ENCODE peak calls at places on chromosomes 16 and 17, in ten cellular contexts. D is tibial artery, N is A673, C is mucosa of descending colon, E is adrenal gland, S is heart left ventricle, J is thyroid gland, O is endothelial cell of umbilical vein, Y is GM23338, B is heart right ventricle. P is an unnamed sample.

GRCh38 chr17:79832211-79833109 is 6.8 kb downstream of the CBX4 start:
- DNase-seq in D (no peak), N (peak; percentile 75), C (peak; percentile 65), E (no peak), S (peak; percentile 54), J (peak; percentile 52), O (no peak), Y (peak; percentile 79), B (peak; percentile 24), P (no peak)

GRCh38 chr17:69335018-69335417 is 8.1 kb upstream of the ABCA5 start:
- DNase-seq in D (no peak), N (peak; percentile 51), C (no peak), E (no peak), S (no peak), J (no peak), O (peak; percentile 46), Y (peak; percentile 75), B (no peak), P (no peak)

GRCh38 chr16:88469615-88470395 is 16.7 kb downstream of the ZFPM1 start:
- DNase-seq in D (no peak), N (no peak), C (no peak), E (no peak), S (no peak), J (no peak), O (no peak), Y (no peak), B (no peak), P (no peak)

GRCh38 chr17:68013385-68013784 is 17.1 kb upstream of the C17orf58 start:
- DNase-seq in D (no peak), N (no peak), C (no peak), E (no peak), S (no peak), J (no peak), O (no peak), Y (no peak), B (no peak), P (no peak)

GRCh38 chr17:55463600-55463999 is 42.0 kb upstream of the MMD start:
- DNase-seq in D (no peak), N (no peak), C (no peak), E (no peak), S (no peak), J (no peak), O (no peak), Y (no peak), B (no peak), P (no peak)

GRCh38 chr17:1077536-1078061 is 80.7 kb downstream of the TIMM22 start:
- DNase-seq in D (no peak), N (no peak), C (peak; percentile 40), E (no peak), S (no peak), J (no peak), O (no peak), Y (no peak), B (no peak), P (peak; percentile 48)

GRCh38 chr16:77374384-77374783 is 60.5 kb downstream of the ADAMTS18 start:
- DNase-seq in D (no peak), N (no peak), C (no peak), E (no peak), S (no peak), J (no peak), O (no peak), Y (peak; percentile 74), B (no peak), P (no peak)

GRCh38 chr17:55620023-55620422 is 102.6 kb downstream of the TMEM100 start:
- DNase-seq in D (no peak), N (no peak), C (no peak), E (no peak), S (no peak), J (no peak), O (peak; percentile 32), Y (no peak), B (no peak), P (no peak)

GRCh38 chr16:16120044-16120381 is 103.3 kb downstream of the ABCC6 start:
- DNase-seq in D (no peak), N (no peak), C (peak; percentile 61), E (no peak), S (no peak), J (no peak), O (no peak), Y (no peak), B (no peak), P (no peak)

GRCh38 chr16:46789499-46790414 is 41.2 kb downstream of the C16orf87 start:
- DNase-seq in D (peak; percentile 89), N (peak; percentile 70), C (peak; percentile 92), E (peak; percentile 85), S (peak; percentile 85), J (peak; percentile 43), O (peak; percentile 80), Y (peak; percentile 83), B (peak; percentile 73), P (peak; percentile 77)

GRCh38 chr16:62821771-62822170 is 785.5 kb upstream of the CDH8 start:
- DNase-seq in D (no peak), N (no peak), C (no peak), E (no peak), S (no peak), J (no peak), O (no peak), Y (no peak), B (no peak), P (no peak)

GRCh38 chr17:63701477-63702222 is 1.7 kb upstream of the LIMD2 start:
- DNase-seq in D (peak; percentile 55), N (no peak), C (peak; percentile 86), E (no peak), S (peak; percentile 46), J (no peak), O (no peak), Y (no peak), B (no peak), P (no peak)

GRCh38 chr16:70746708-70747424 is 54.1 kb downstream of the VAC14 start:
- DNase-seq in D (peak; percentile 91), N (peak; percentile 32), C (peak; percentile 90), E (peak; percentile 86), S (peak; percentile 63), J (peak; percentile 83), O (peak; percentile 73), Y (no peak), B (peak; percentile 79), P (peak; percentile 85)

GRCh38 chr17:81027591-81028505 is 7.1 kb upstream of the BAIAP2 start:
- DNase-seq in D (no peak), N (no peak), C (peak; percentile 40), E (no peak), S (no peak), J (no peak), O (no peak), Y (no peak), B (no peak), P (no peak)

GRCh38 chr16:11356573-11357331 is 11.5 kb downstream of the RMI2 start:
- DNase-seq in D (peak; percentile 74), N (peak; percentile 82), C (peak; percentile 74), E (peak; percentile 59), S (peak; percentile 63), J (peak; percentile 71), O (peak; percentile 51), Y (peak; percentile 91), B (peak; percentile 62), P (no peak)

DNA sequence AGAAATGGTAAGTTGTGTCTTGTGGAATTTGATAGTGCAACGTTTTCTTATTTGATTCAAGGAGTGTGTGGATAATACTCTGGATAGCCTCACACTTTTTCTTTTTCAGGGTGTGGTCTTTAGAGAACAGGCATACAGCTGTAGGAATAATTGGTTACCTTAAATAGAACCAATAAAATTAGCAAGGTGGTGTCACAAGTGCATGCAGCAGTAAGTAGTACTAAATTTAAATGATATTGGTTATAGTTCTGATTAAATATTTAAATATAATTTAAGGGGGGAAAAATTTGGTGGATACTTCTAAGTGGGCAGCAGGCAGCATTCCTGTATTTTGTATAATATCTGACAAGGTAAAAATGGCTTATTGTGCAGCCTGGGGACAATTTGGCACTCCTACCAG is 3.7 kb downstream of the HAPSTR1 start:
- DNase-seq in D (no peak), N (no peak), C (no peak), E (no peak), S (no peak), J (no peak), O (no peak), Y (no peak), B (no peak), P (no peak)
- H3K4me3 ChIP-seq in D (no peak overlapping the region), N (peak overlapping the region; percentile 70), C (no peak overlapping the region), E (no peak overlapping the region), S (peak overlapping the region; percentile 4), J (no peak overlapping the region), O (no peak overlapping the region), Y (peak overlapping the region; percentile 95), B (no peak overlapping the region), P (no peak overlapping the region)

GRCh38 chr17:61400786-61401279 is 1.2 kb downstream of the TBX2 start:
- DNase-seq in D (peak; percentile 68), N (no peak), C (peak; percentile 42), E (no peak), S (no peak), J (no peak), O (no peak), Y (no peak), B (no peak), P (no peak)

GRCh38 chr17:61401280-61402072 is 1.8 kb downstream of the TBX2 start:
- DNase-seq in D (peak; percentile 74), N (no peak), C (no peak), E (no peak), S (no peak), J (no peak), O (no peak), Y (no peak), B (no peak), P (no peak)

GRCh38 chr17:61398721-61399130 is 917 bp upstream of the TBX2 start:
- DNase-seq in D (no peak), N (no peak), C (peak; percentile 0), E (no peak), S (no peak), J (no peak), O (no peak), Y (no peak), B (no peak), P (no peak)

GRCh38 chr17:61400058-61400785 is 579 bp downstream of the TBX2 start:
- DNase-seq in D (peak; percentile 70), N (no peak), C (peak; percentile 40), E (no peak), S (no peak), J (no peak), O (no peak), Y (peak; percentile 52), B (no peak), P (no peak)

GRCh38 chr17:61399131-61400057 is at the start of gene TBX2:
- DNase-seq in D (peak; percentile 95), N (no peak), C (peak; percentile 67), E (peak; percentile 65), S (peak; percentile 84), J (peak; percentile 61), O (no peak), Y (peak; percentile 78), B (peak; percentile 89), P (no peak)
- TF ChIP-seq CTCF in D (no peak), N (no peak), C (no peak), E (no peak), S (no peak), J (no peak), O (no peak), Y (no peak), B (no peak), P (no peak)

GRCh38 chr16:86547286-86547685 is 7.7 kb downstream of the MTHFSD start:
- DNase-seq in D (no peak), N (no peak), C (no peak), E (no peak), S (no peak), J (no peak), O (no peak), Y (no peak), B (no peak), P (no peak)
- H3K36me3 ChIP-seq in D (peaks cover 85% of the 10 kb centered on the region), N (peaks cover 12% of the 10 kb centered on the region), C (no peaks in the 10 kb centered on the region), E (no peaks in the 10 kb centered on the region), S (peaks cover 77% of the 10 kb centered on the region), J (peaks cover 5% of the 10 kb centered on the region), O (peaks cover 12% of the 10 kb centered on the region), Y (peaks cover 4% of the 10 kb centered on the region), B (peaks cover 96% of the 10 kb centered on the region), P (peaks cover 72% of the 10 kb centered on the region)

GRCh38 chr16:24505959-24506358 is 33.4 kb upstream of the RBBP6 start:
- DNase-seq in D (no peak), N (no peak), C (no peak), E (no peak), S (no peak), J (no peak), O (no peak), Y (no peak), B (no peak), P (no peak)
- H3K4me3 ChIP-seq in D (no peak overlapping the region), N (no peak overlapping the region), C (no peak overlapping the region), E (no peak overlapping the region), S (no peak overlapping the region), J (no peak overlapping the region), O (no peak overlapping the region), Y (no peak overlapping the region), B (no peak overlapping the region), P (no peak overlapping the region)